ENCODE peak calls at places on chromosomes 4 and X, in five cellular contexts. V is HT-29; G is omental fat pad; P is myocyte; L is activated T-cell treated with anti-CD3 and anti-CD28 coated beads, Interleukin-2, amount 50 U/mL, for 72 hours. E is an unnamed sample.

GRCh38 chrX:143664302-143664701 is 28.4 kb upstream of the SLITRK4 start:
- DNase-seq in V (peak; percentile 39), G (no peak), P (no peak), L (no peak), E (no peak)

GRCh38 chr4:185128272-185129119 is 14.6 kb upstream of the SLC25A4 start:
- DNase-seq in V (no peak), G (no peak), P (no peak), L (peak; percentile 29), E (no peak)

GRCh38 chr4:7561557-7561956 is 126.8 kb upstream of the PSAPL1 start:
- DNase-seq in V (no peak), G (no peak), P (no peak), L (no peak), E (no peak)

GRCh38 chrX:7147431-7147977 is at the start of gene STS:
- DNase-seq in V (peak; percentile 29), G (peak; percentile 23), P (peak; percentile 24), L (peak; percentile 37), E (peak; percentile 72)

GRCh38 chr4:173243917-173244658 is 75.5 kb downstream of the GALNT7 start:
- DNase-seq in V (no peak), G (no peak), P (peak; percentile 79), L (no peak), E (no peak)

GRCh38 chrX:154348114-154348531 is 26.3 kb downstream of the FLNA start:
- DNase-seq in V (no peak), G (no peak), P (no peak), L (no peak), E (no peak)

GRCh38 chr4:168636506-168637176 is 139.8 kb downstream of the PALLD start:
- DNase-seq in V (no peak), G (no peak), P (peak; percentile 44), L (no peak), E (no peak)

GRCh38 chr4:95510145-95510544 is 38.6 kb downstream of the UNC5C start:
- DNase-seq in V (peak; percentile 37), G (no peak), P (peak; percentile 45), L (no peak), E (no peak)

GRCh38 chr4:108350332-108350731 is 181.6 kb upstream of the LEF1 start:
- DNase-seq in V (no peak), G (no peak), P (no peak), L (no peak), E (no peak)

GRCh38 chrX:41781500-41781899 is 57.5 kb downstream of the GPR82 start:
- DNase-seq in V (peak; percentile 38), G (no peak), P (peak; percentile 31), L (no peak), E (no peak)

GRCh38 chr4:73741140-73741749 is 876 bp downstream of the CXCL8 start:
- DNase-seq in V (peak; percentile 24), G (no peak), P (peak; percentile 18), L (no peak), E (no peak)

GRCh38 chrX:6383488-6383887 is 151.4 kb downstream of the VCX3A start:
- DNase-seq in V (no peak), G (no peak), P (no peak), L (no peak), E (no peak)

GRCh38 chr4:83731609-83732008 is 195.7 kb downstream of the GPAT3 start:
- DNase-seq in V (peak; percentile 3), G (no peak), P (no peak), L (no peak), E (no peak)

GRCh38 chr4:20109395-20109794 is 142.3 kb upstream of the SLIT2 start:
- DNase-seq in V (no peak), G (no peak), P (no peak), L (no peak), E (no peak)

GRCh38 chr4:96170198-96170597 is 330.3 kb downstream of the PDHA2 start:
- DNase-seq in V (no peak), G (no peak), P (no peak), L (no peak), E (no peak)

GRCh38 chr4:14771504-14772175 is 230.6 kb upstream of the CPEB2 start:
- DNase-seq in V (no peak), G (no peak), P (peak; percentile 69), L (no peak), E (no peak)

GRCh38 chrX:10112510-10112909 is 44.3 kb upstream of the CLCN4 start:
- DNase-seq in V (no peak), G (no peak), P (no peak), L (no peak), E (no peak)

GRCh38 chr4:106671711-106672110 is 303.1 kb upstream of the GIMD1 start:
- DNase-seq in V (no peak), G (no peak), P (no peak), L (no peak), E (no peak)